ENCODE peak calls at places on chromosomes 1 and 21, in nine cellular contexts. O is heart right ventricle, P is HFF-Myc, X is LNCaP clone FGC, Y is cardiac fibroblast, L is dorsolateral prefrontal cortex, H is BE2C, A is mesendoderm, G is IMR-90. M is an unnamed sample.

GRCh38 chr1:113691184-113691583 is 68.1 kb downstream of the PHTF1 start:
- DNase-seq in L (no peak), A (no peak), P (no peak), X (no peak), G (no peak), Y (no peak), H (no peak), O (no peak), M (no peak)

GRCh38 chr1:77834771-77835334 is 53.6 kb upstream of the NEXN start:
- DNase-seq in O (peak), P (peak), Y (peak), X (peak), H (no peak), A (no peak), G (peak), L (no peak), M (peak)

GRCh38 chr1:75472971-75473603 is 137.8 kb downstream of the SLC44A5 start:
- DNase-seq in G (no peak), P (no peak), O (no peak), A (no peak), H (no peak), X (no peak), Y (peak), L (no peak), M (no peak)

GRCh38 chr1:178649582-178650350 is 75.3 kb upstream of the RALGPS2 start:
- DNase-seq in L (no peak), G (peak), X (no peak), A (no peak), Y (no peak), H (no peak), P (no peak), O (no peak), M (no peak)

GRCh38 chr1:76901158-76901767 is 34.0 kb downstream of the ST6GALNAC5 start:
- DNase-seq in G (peak), Y (peak), L (no peak), A (peak), X (peak), H (peak), P (peak), O (peak), M (peak)

GRCh38 chr1:94580367-94581115 is 39.0 kb upstream of the F3 start:
- DNase-seq in G (peak), Y (no peak), A (no peak), O (no peak), H (no peak), P (no peak), L (no peak), X (no peak), M (no peak)

GRCh38 chr1:92804721-92805169 is 19.8 kb upstream of the EVI5 start:
- DNase-seq in A (peak), H (peak), G (peak), Y (peak), L (peak), P (peak), X (peak), O (peak), M (peak)

GRCh38 chr1:7380712-7381111 is 390.4 kb upstream of the VAMP3 start:
- DNase-seq in L (no peak), X (peak), H (no peak), Y (no peak), P (no peak), G (no peak), A (no peak), O (no peak), M (no peak)

GRCh38 chr1:118204648-118205047 is 19.6 kb upstream of the SPAG17 start:
- DNase-seq in X (no peak), O (no peak), H (no peak), P (no peak), L (no peak), G (no peak), A (no peak), Y (no peak), M (no peak)

GRCh38 chr1:1910651-1911389 is 4.2 kb upstream of the CALML6 start:
- DNase-seq in L (no peak), O (no peak), X (no peak), A (no peak), Y (no peak), P (no peak), G (no peak), H (no peak), M (no peak)

GRCh38 chr1:152880316-152880715 is 2.2 kb downstream of the SMCP start:
- DNase-seq in G (no peak), P (no peak), O (no peak), A (no peak), X (no peak), L (no peak), H (no peak), Y (no peak), M (no peak)

GRCh38 chr1:93851878-93852277 is 27.1 kb downstream of the DNTTIP2 start:
- DNase-seq in G (no peak), O (no peak), H (no peak), P (no peak), X (no peak), A (no peak), Y (no peak), L (no peak), M (no peak)

GRCh38 chr21:26581818-26582217 is 8.7 kb upstream of the CYYR1 start:
- DNase-seq in X (no peak), L (no peak), P (no peak), Y (no peak), H (no peak), G (no peak), O (no peak), A (no peak), M (no peak)

GRCh38 chr21:34743831-34744230 is 75.0 kb downstream of the CLIC6 start:
- DNase-seq in Y (peak), X (no peak), L (no peak), O (peak), P (peak), G (peak), A (no peak), H (no peak), M (peak)

GRCh38 chr1:247440001-247440620 is 17.8 kb downstream of the OR2B11 start:
- DNase-seq in P (no peak), L (no peak), H (no peak), X (no peak), O (no peak), A (no peak), Y (no peak), G (no peak), M (no peak)

GRCh38 chr1:230171337-230172015 is 104.4 kb downstream of the GALNT2 start:
- DNase-seq in P (no peak), H (no peak), L (no peak), X (no peak), A (no peak), O (no peak), Y (peak), G (peak), M (peak)

GRCh38 chr21:25735895-25736597 is 1.3 kb downstream of the GABPA start:
- DNase-seq in P (no peak), G (peak), X (no peak), O (no peak), L (no peak), A (peak), H (no peak), Y (peak), M (peak)

GRCh38 chr1:77031101-77031662 is 163.9 kb downstream of the ST6GALNAC5 start:
- DNase-seq in G (peak), Y (peak), H (no peak), P (peak), X (peak), O (no peak), A (peak), L (no peak), M (peak)

GRCh38 chr1:208652300-208653160 is 408.3 kb upstream of the PLXNA2 start:
- DNase-seq in Y (peak), H (peak), P (peak), O (peak), L (peak), G (peak), A (peak), X (peak), M (peak)

GRCh38 chr1:68174173-68175113 is 57.9 kb downstream of the WLS start:
- DNase-seq in A (peak), O (peak), H (no peak), X (no peak), P (peak), L (peak), Y (peak), G (peak), M (peak)

GRCh38 chr21:41188476-41189146 is 20.7 kb downstream of the BACE2 start:
- DNase-seq in A (peak), L (no peak), X (no peak), Y (peak), G (no peak), O (no peak), H (no peak), P (no peak), M (no peak)

DNA sequence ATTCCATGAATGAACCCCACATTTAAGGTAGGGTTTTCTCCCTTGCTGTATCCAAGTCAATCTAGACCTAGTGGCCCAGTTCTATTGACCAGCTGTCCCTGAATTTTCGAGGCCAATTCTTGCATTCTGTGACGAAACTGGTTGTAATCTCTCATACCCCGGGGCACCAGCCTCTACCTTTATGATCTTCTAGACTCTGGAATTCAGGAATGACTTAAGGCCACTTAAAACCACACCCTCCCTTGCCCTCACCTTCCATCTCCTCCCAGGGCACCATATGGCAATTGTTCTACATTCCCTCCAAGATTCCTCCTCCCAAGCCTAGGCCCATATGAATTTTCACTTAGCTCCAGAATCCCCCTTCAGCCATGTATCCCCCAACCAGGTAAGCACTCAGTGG is 48.9 kb downstream of the RHOU start:
- DNase-seq in O (no peak), P (no peak), G (no peak), Y (no peak), X (no peak), A (no peak), L (no peak), H (no peak), M (no peak)
- H3K4me3 ChIP-seq in O (no peak), P (no peak), G (no peak), Y (no peak), X (no peak), A (no peak), L (no peak), H (no peak), M (no peak)

GRCh38 chr21:45455321-45456013 is 50.5 kb downstream of the COL18A1 start:
- DNase-seq in P (no peak), A (no peak), Y (peak), L (no peak), G (peak), H (peak), X (peak), O (no peak), M (peak)
- H3K4me3 ChIP-seq in P (no peak), A (no peak), Y (peak), L (peak), G (no peak), H (no peak), X (peak), O (peak), M (no peak)

DNA sequence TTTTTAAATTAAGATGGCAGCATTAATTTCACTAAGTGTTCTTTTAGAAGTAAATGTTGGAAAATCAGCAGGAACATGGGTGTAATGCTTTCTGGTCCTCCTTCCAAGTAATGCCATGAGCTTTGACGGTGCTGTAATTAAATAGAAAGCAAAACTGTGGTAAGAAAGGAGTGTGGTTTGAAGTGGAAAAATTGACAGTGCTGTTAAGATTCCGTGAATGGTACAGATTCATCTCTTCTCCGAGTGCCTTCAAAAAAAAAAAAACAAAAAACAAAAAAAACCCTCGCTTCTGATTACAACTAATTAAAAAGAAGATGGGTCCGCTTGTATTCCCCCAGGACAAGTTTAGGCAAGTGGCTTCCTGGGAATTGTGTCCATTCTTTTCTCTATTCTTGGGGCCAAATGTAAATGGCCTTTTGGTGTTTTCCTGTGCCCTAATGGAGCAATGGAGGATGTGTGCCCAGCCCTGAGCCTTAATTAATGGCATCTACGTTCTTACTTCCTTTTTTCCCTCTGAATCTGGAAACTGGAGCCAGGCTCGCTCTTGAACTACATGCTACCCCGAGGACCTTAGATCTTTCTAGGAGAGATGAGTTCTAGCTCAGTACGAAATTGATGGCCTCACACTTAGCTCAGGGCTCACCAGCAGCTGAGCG is 5.1 kb downstream of the LMO4 start:
- DNase-seq in Y (no peak), H (no peak), P (no peak), L (no peak), G (peak), A (no peak), X (no peak), O (no peak), M (no peak)
- H3K4me3 ChIP-seq in Y (peak), H (no peak), P (peak), L (peak), G (peak), A (no peak), X (no peak), O (peak), M (peak)

DNA sequence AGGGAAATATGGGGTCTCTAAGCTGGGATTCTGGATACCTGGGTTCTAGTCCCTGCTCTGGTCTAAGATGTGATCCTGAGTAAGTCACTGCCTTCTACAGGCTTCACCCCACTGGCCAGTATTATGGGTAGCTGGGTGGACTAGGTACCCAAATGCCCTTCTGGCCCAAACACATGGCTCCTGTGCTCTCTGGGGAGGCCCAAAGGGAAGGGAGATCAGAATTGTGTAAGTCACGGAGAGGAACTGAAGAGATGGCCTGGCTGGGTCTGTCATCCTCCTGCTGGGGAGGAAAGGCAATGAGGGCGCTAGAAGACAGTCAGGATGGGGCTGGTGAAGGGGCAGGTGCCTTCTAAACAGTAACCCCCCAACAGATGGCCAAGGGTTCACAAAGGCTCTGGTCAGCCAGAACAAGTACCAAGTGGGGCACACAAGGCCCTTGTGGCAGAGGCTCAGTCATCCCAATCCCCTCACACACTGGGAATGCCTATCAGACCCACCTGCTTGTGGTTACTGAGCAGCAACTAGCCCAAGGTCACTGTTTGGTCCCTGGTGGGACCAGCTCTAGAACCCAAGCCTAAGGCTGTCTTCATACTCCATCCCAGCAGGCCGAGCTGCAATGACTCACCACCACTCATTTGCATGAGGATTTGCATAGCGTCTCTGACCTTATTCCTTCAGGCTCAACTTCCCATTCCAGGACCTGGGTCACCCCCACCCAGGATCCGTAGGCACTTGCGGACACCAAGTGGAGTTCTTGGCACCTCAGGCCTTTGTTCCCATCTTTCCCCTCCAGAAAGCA is 9.2 kb downstream of the MEF2D start:
- DNase-seq in L (no peak), X (no peak), P (no peak), G (no peak), Y (no peak), A (peak), H (no peak), O (no peak), M (no peak)
- H3K4me3 ChIP-seq in L (no peak), X (no peak), P (peak), G (no peak), Y (no peak), A (no peak), H (no peak), O (peak), M (no peak)

DNA sequence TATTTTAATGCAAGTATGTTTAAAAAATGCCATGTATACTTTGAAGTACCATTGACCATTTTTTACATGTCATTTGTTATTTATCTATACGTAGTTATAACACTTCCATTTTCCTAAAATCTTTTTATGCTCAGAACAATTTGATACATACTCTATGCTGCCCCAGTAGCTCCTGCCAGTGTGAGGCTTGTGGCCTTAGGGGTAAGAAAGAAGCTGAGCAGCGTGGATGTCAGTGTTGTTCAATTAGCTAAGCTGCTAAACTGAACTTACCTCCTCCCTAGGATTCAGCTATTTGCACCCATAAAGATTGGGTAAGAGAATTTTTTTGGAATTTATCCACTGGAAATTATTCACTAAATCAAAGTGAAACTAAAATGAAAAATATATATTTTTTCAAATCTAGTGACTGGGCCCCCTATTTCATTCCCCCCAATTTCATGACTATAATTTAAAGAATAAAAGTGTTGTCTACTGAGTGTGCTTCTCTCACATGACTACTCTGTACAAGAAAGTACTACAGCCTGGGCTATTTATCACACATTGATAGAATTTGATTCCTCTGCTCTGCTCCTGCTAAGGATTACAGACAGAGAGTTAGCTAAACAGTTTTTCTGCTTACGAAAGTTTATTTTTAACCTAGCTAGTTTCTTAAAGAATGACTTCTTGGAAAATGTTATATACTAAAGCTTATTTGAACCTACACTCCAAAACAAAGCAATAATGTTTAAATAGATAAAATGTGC is 1030.3 kb upstream of the ADGRL4 start:
- DNase-seq in X (no peak), L (no peak), Y (peak), A (no peak), H (no peak), O (no peak), P (no peak), G (no peak), M (peak)
- H3K4me3 ChIP-seq in X (no peak), L (no peak), Y (no peak), A (no peak), H (no peak), O (no peak), P (no peak), G (peak), M (no peak)

GRCh38 chr1:27201295-27201694 is 33.1 kb upstream of the WDTC1 start:
- DNase-seq in O (no peak), X (no peak), H (no peak), L (no peak), Y (no peak), G (no peak), P (no peak), A (no peak), M (no peak)
- H3K4me3 ChIP-seq in O (no peak), X (no peak), H (no peak), L (no peak), Y (no peak), G (no peak), P (no peak), A (no peak), M (no peak)

DNA sequence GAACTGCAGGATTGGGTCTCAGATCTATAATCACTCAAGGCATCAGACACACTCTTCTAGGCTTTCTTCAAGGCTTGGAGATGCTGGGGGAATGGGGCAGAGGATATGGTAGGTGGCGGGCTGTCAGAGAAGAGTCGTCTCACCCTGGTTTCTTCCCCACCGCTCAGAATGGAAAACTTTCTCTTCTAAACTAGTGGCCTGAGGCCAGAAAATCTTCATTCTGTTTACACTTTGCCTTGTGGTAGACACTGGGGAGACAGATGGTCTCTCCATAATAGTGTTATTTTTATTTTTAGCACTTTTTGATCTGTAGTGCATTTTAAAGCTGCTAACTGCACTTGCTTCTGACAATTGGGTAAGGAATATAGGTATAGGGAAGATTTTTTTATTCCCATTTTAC is 2.6 kb downstream of the PRELP start:
- DNase-seq in O (no peak), X (no peak), Y (no peak), L (no peak), A (no peak), H (no peak), P (no peak), G (no peak), M (no peak)
- H3K4me3 ChIP-seq in O (peak), X (no peak), Y (no peak), L (no peak), A (no peak), H (no peak), P (no peak), G (no peak), M (no peak)

GRCh38 chr1:221336141-221336540 is 405.7 kb downstream of the DUSP10 start:
- DNase-seq in X (no peak), P (no peak), L (no peak), A (peak), H (no peak), G (peak), Y (peak), O (no peak), M (peak)
- H3K4me3 ChIP-seq in X (no peak), P (no peak), L (no peak), A (no peak), H (no peak), G (no peak), Y (no peak), O (no peak), M (no peak)